ENCODE peak calls at places on chromosome 19, in eight cellular contexts. G is aorta, V is iPS DF 6.9, P is Peyer's patch, R is GM23248, D is osteoblast, T is upper lobe of right lung, S is neural progenitor cell. L is an unnamed sample. For H3K36me3 and H3K4me1, the result is how much of the 10 kb centered on the place peaks cover.

GRCh38 chr19:45091031-45091918 is 1.7 kb upstream of the PPP1R37 start:
- DNase-seq in G (peak), V (peak), P (peak), R (peak), D (peak), T (peak), S (peak), L (peak)

GRCh38 chr19:3780786-3781304 is 5.3 kb downstream of the MATK start:
- DNase-seq in G (no peak), V (no peak), P (no peak), R (no peak), D (peak), T (no peak), S (no peak), L (no peak)

GRCh38 chr19:42081584-42082258 is 5.8 kb downstream of the ZNF574 start:
- DNase-seq in G (no peak), V (no peak), P (no peak), R (peak), D (peak), T (no peak), S (no peak), L (no peak)

GRCh38 chr19:35029737-35030256 is 473 bp upstream of the SCN1B start:
- DNase-seq in G (peak), V (no peak), P (no peak), R (peak), D (peak), T (no peak), S (no peak), L (no peak)

GRCh38 chr19:47438793-47439220 is 19.5 kb upstream of the MEIS3 start:
- DNase-seq in G (no peak), V (no peak), P (no peak), R (peak), D (peak), T (no peak), S (no peak), L (no peak)

GRCh38 chr19:12194827-12195500 is 32.1 kb downstream of the ZNF136 start:
- DNase-seq in G (peak), V (peak), P (peak), R (peak), D (no peak), T (peak), S (no peak), L (peak)

GRCh38 chr19:34173145-34173956 is 1.0 kb downstream of the LSM14A start:
- DNase-seq in G (no peak), V (peak), P (peak), R (peak), D (peak), T (no peak), S (peak), L (peak)

GRCh38 chr19:33498391-33499000 is 23.1 kb downstream of the PEPD start:
- DNase-seq in G (peak), V (no peak), P (no peak), R (no peak), D (peak), T (no peak), S (no peak), L (no peak)

GRCh38 chr19:34402074-34402600 is 2.1 kb upstream of the PDCD2L start:
- DNase-seq in G (no peak), V (no peak), P (no peak), R (no peak), D (no peak), T (no peak), S (no peak), L (no peak)

GRCh38 chr19:2274937-2275535 is 6.9 kb downstream of the PEAK3 start:
- DNase-seq in G (peak), V (peak), P (peak), R (peak), D (peak), T (peak), S (peak), L (no peak)

GRCh38 chr19:18157465-18158063 is 4.6 kb downstream of the PIK3R2 start:
- DNase-seq in G (no peak), V (no peak), P (no peak), R (no peak), D (peak), T (no peak), S (peak), L (peak)

GRCh38 chr19:38742296-38742695 is 2.0 kb downstream of the CAPN12 start:
- DNase-seq in G (no peak), V (no peak), P (no peak), R (no peak), D (no peak), T (no peak), S (no peak), L (no peak)

GRCh38 chr19:43667524-43668405 is 2.2 kb downstream of the PLAUR start:
- DNase-seq in G (no peak), V (peak), P (no peak), R (no peak), D (peak), T (peak), S (peak), L (no peak)

GRCh38 chr19:28578786-28579505 is 634.0 kb downstream of the UQCRFS1 start:
- DNase-seq in G (no peak), V (no peak), P (no peak), R (no peak), D (no peak), T (no peak), S (no peak), L (no peak)

GRCh38 chr19:2168619-2169424 is 5.1 kb downstream of the DOT1L start:
- DNase-seq in G (peak), V (no peak), P (peak), R (peak), D (peak), T (peak), S (peak), L (peak)

GRCh38 chr19:2702170-2703076 is at the start of gene GNG7:
- DNase-seq in G (peak), V (peak), P (peak), R (peak), D (peak), T (peak), S (peak), L (peak)

GRCh38 chr19:7679771-7680605 is 645 bp upstream of the TRAPPC5 start:
- DNase-seq in G (no peak), V (no peak), P (no peak), R (no peak), D (no peak), T (no peak), S (no peak), L (no peak)

GRCh38 chr19:57689750-57690149 is 8.0 kb downstream of the ZNF551 start:
- DNase-seq in G (no peak), V (no peak), P (no peak), R (no peak), D (no peak), T (no peak), S (no peak), L (no peak)

GRCh38 chr19:21604351-21604926 is 99.0 kb downstream of the ZNF429 start:
- DNase-seq in G (no peak), V (no peak), P (no peak), R (peak), D (peak), T (no peak), S (peak), L (no peak)

GRCh38 chr19:51460164-51460992 is 2.1 kb upstream of the SIGLEC8 start:
- DNase-seq in G (no peak), V (peak), P (no peak), R (peak), D (peak), T (no peak), S (peak), L (no peak)

GRCh38 chr19:35295792-35296462 is 4.0 kb downstream of the MAG start:
- DNase-seq in G (no peak), V (no peak), P (peak), R (no peak), D (peak), T (no peak), S (no peak), L (no peak)

GRCh38 chr19:46886546-46887239 is 25.9 kb downstream of the ARHGAP35 start:
- DNase-seq in G (no peak), V (no peak), P (no peak), R (peak), D (no peak), T (no peak), S (no peak), L (no peak)

GRCh38 chr19:3270908-3271307 is 46.4 kb downstream of the CELF5 start:
- DNase-seq in G (no peak), V (no peak), P (no peak), R (peak), D (peak), T (no peak), S (peak), L (no peak)

GRCh38 chr19:51830263-51830662 is 35.3 kb downstream of the FPR3 start:
- DNase-seq in G (no peak), V (no peak), P (no peak), R (peak), D (no peak), T (no peak), S (no peak), L (no peak)

GRCh38 chr19:35143231-35143715 is at the start of gene FXYD7:
- DNase-seq in G (no peak), V (no peak), P (no peak), R (no peak), D (peak), T (no peak), S (peak), L (peak)

GRCh38 chr19:32711747-32712146 is 7.8 kb upstream of the TDRD12 start:
- DNase-seq in G (no peak), V (no peak), P (no peak), R (no peak), D (no peak), T (no peak), S (no peak), L (no peak)

GRCh38 chr19:1618157-1619093 is 13.2 kb upstream of the UQCR11 start:
- DNase-seq in G (no peak), V (peak), P (peak), R (peak), D (peak), T (no peak), S (peak), L (peak)

GRCh38 chr19:2433854-2434253 is 6.5 kb upstream of the TIMM13 start:
- DNase-seq in G (no peak), V (no peak), P (no peak), R (no peak), D (no peak), T (no peak), S (no peak), L (no peak)

GRCh38 chr19:15141143-15141542 is 33.9 kb downstream of the SYDE1 start:
- DNase-seq in G (no peak), V (no peak), P (no peak), R (no peak), D (no peak), T (no peak), S (no peak), L (no peak)

GRCh38 chr19:35353635-35354034 is 4.6 kb upstream of the FFAR3 start:
- DNase-seq in G (peak), V (no peak), P (no peak), R (no peak), D (no peak), T (peak), S (no peak), L (no peak)

GRCh38 chr19:3519126-3519525 is 13.0 kb downstream of the FZR1 start:
- DNase-seq in G (no peak), V (no peak), P (no peak), R (no peak), D (no peak), T (no peak), S (no peak), L (no peak)

GRCh38 chr19:43524922-43525835 is 1.8 kb downstream of the ETHE1 start:
- DNase-seq in G (peak), V (no peak), P (peak), R (peak), D (peak), T (peak), S (peak), L (peak)

GRCh38 chr19:13071444-13072205 is 31.0 kb downstream of the LYL1 start:
- DNase-seq in G (no peak), V (no peak), P (no peak), R (no peak), D (no peak), T (no peak), S (no peak), L (no peak)

GRCh38 chr19:35643255-35644205 is 2.0 kb downstream of the ETV2 start:
- DNase-seq in G (peak), V (no peak), P (peak), R (peak), D (peak), T (peak), S (peak), L (peak)

GRCh38 chr19:13277104-13277809 is 127.0 kb downstream of the IER2 start:
- DNase-seq in G (peak), V (peak), P (peak), R (peak), D (no peak), T (no peak), S (peak), L (no peak)

GRCh38 chr19:16441661-16442071 is 30.1 kb downstream of the EPS15L1 start:
- DNase-seq in G (no peak), V (no peak), P (no peak), R (peak), D (no peak), T (no peak), S (peak), L (no peak)

GRCh38 chr19:58513694-58514563 is 2.1 kb upstream of the SLC27A5 start:
- DNase-seq in G (peak), V (peak), P (peak), R (peak), D (peak), T (peak), S (peak), L (peak)

GRCh38 chr19:16066611-16067104 is 9.6 kb upstream of the TPM4 start:
- DNase-seq in G (no peak), V (no peak), P (peak), R (peak), D (peak), T (no peak), S (no peak), L (no peak)

GRCh38 chr19:27393591-27393990 is 1819.4 kb downstream of the UQCRFS1 start:
- DNase-seq in G (no peak), V (no peak), P (no peak), R (no peak), D (no peak), T (no peak), S (no peak), L (no peak)

DNA sequence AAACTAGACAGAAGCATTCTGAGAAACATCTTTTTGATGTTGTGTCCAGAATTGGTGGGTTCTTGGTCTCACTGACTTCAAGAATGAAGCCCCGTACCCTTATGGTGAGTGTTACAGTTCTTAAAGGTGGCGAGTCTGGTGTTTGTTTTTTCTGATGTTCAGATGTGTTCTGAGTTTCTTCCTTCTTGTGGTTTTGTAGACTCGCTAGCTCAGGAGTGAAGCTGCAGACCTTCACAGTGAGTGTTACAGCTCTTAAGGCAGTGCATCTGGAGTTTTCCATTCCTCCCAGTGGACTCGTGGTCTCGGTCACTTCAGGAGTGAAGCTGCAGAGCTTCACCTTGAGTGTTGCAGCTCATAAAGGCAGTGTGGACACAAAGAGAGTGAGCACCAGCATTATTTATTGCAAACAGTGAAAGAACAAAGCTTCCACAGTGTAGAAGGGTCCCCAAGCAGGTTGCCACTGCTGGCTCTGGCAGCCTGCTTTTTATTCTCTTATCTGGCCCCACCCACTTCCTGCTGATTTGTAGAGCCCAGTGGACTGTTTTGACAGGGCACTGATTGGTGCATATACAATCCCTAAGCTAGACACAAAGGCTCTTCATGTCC is 1820.8 kb downstream of the UQCRFS1 start:
- DNase-seq in G (peak), V (no peak), P (no peak), R (no peak), D (no peak), T (peak), S (no peak), L (no peak)
- H3K4me3 ChIP-seq in G (no peak), V (no peak), P (no peak), R (no peak), D (no peak), T (no peak), S (no peak), L (no peak)

GRCh38 chr19:49432141-49433073 is 7.2 kb downstream of the GFY start:
- DNase-seq in G (no peak), V (no peak), P (no peak), R (no peak), D (peak), T (no peak), S (peak), L (no peak)
- H3K36me3 ChIP-seq in G (under half), V (under half), P (under half), R (under half), D (under half), T (under half), S (under half), L (under half)

GRCh38 chr19:5680083-5680436 is 256 bp downstream of the MICOS13 start:
- DNase-seq in G (no peak), V (no peak), P (peak), R (peak), D (no peak), T (peak), S (peak), L (no peak)

GRCh38 chr19:5680437-5681368 is at the start of the genes HSD11B1L and MICOS13:
- DNase-seq in G (peak), V (peak), P (peak), R (peak), D (peak), T (peak), S (peak), L (peak)

GRCh38 chr19:5681446-5682292 is 842 bp downstream of the HSD11B1L start:
- DNase-seq in G (no peak), V (no peak), P (no peak), R (no peak), D (peak), T (no peak), S (no peak), L (no peak)

GRCh38 chr19:5683177-5683886 is 2.5 kb downstream of the HSD11B1L start:
- DNase-seq in G (no peak), V (no peak), P (no peak), R (no peak), D (no peak), T (no peak), S (no peak), L (peak)

GRCh38 chr19:5682293-5682592 is 1.4 kb downstream of the HSD11B1L start:
- DNase-seq in G (no peak), V (no peak), P (no peak), R (no peak), D (peak), T (no peak), S (no peak), L (no peak)
- H3K4me1 ChIP-seq in G (under half), V (under half), P (under half), R (under half), D (under half), T (under half), S (under half), L (under half)

GRCh38 chr19:29593869-29594268 is 12.2 kb upstream of the POP4 start:
- DNase-seq in G (no peak), V (no peak), P (no peak), R (no peak), D (no peak), T (no peak), S (no peak), L (no peak)

GRCh38 chr19:29598036-29598435 is 8.0 kb upstream of the POP4 start:
- DNase-seq in G (no peak), V (no peak), P (peak), R (no peak), D (no peak), T (no peak), S (no peak), L (no peak)

GRCh38 chr19:29598496-29598895 is 7.6 kb upstream of the POP4 start:
- DNase-seq in G (no peak), V (no peak), P (no peak), R (no peak), D (no peak), T (no peak), S (no peak), L (no peak)

GRCh38 chr19:29596080-29596479 is 10.0 kb upstream of the POP4 start:
- DNase-seq in G (no peak), V (no peak), P (peak), R (no peak), D (no peak), T (no peak), S (no peak), L (no peak)

DNA sequence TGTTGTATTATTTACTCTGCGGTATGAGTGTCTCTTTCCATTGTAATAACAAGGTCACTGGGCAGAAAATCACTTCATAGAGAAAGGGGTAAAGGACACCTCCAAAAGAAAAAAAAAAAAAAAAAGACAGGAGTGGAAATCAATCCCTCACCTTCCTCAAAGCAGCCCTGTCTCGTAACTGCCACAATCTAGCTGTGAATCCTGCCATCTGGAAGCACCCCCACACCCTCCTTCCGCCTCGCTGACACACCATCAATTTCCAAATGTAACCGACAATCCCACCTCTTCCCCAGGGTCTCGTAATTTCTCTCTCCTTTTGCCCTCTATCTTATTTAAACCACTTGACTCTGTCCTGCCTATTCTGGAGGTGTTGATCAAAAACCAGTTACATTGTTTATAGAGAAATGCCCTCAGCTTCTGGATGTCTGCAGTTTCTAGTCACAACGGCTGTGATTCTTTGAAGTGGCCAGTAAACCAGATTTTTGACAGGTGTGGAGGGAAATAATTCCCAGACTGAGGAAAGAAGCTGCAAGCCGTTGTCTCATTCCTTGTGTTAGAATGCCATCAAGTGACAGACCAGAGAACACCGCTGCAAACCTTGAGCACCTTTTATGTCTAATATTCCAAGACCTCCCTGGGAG is 9.1 kb upstream of the POP4 start:
- DNase-seq in G (no peak), V (no peak), P (no peak), R (peak), D (no peak), T (no peak), S (peak), L (no peak)
- H3K4me3 ChIP-seq in G (no peak), V (no peak), P (no peak), R (no peak), D (no peak), T (no peak), S (no peak), L (no peak)